ENCODE peak calls at places on chromosomes 13 and 19, in four cellular contexts. H is lower lobe of right lung; Y is choroid plexus epithelial cell; M is CD8-positive, alpha-beta T cell. U is an unnamed sample.

GRCh38 chr13:44140146-44140545 is 233.5 kb upstream of the SERP2 start:
- DNase-seq in H (no peak), Y (no peak), M (no peak), U (no peak)

GRCh38 chr13:57632276-57633140 is 964 bp downstream of the PCDH17 start:
- DNase-seq in H (peak), Y (no peak), M (no peak), U (no peak)

GRCh38 chr19:38739440-38740251 is 4.6 kb downstream of the CAPN12 start:
- DNase-seq in H (peak), Y (no peak), M (no peak), U (peak)

GRCh38 chr13:50299546-50300249 is 284.5 kb downstream of the KCNRG start:
- DNase-seq in H (no peak), Y (peak), M (no peak), U (no peak)

GRCh38 chr19:7993560-7993959 is 11.9 kb downstream of the ELAVL1 start:
- DNase-seq in H (no peak), Y (no peak), M (no peak), U (no peak)

GRCh38 chr13:108915095-108915633 is 285.8 kb downstream of the MYO16 start:
- DNase-seq in H (no peak), Y (peak), M (no peak), U (no peak)

GRCh38 chr13:62321895-62322294 is 906.2 kb upstream of the PCDH20 start:
- DNase-seq in H (no peak), Y (no peak), M (no peak), U (no peak)

GRCh38 chr13:74074723-74075122 is 59.5 kb downstream of the KLF12 start:
- DNase-seq in H (no peak), Y (peak), M (no peak), U (no peak)

GRCh38 chr19:40808497-40808896 is 9.5 kb downstream of the EGLN2 start:
- DNase-seq in H (no peak), Y (no peak), M (no peak), U (no peak)

GRCh38 chr13:23639672-23640275 is 69.6 kb downstream of the TNFRSF19 start:
- DNase-seq in H (no peak), Y (no peak), M (no peak), U (no peak)

GRCh38 chr13:83340170-83340569 is 542.1 kb downstream of the SLITRK1 start:
- DNase-seq in H (no peak), Y (no peak), M (no peak), U (no peak)

GRCh38 chr19:10191347-10191746 is 3.4 kb downstream of the DNMT1 start:
- DNase-seq in H (no peak), Y (peak), M (no peak), U (no peak)

GRCh38 chr19:38564981-38565685 is 52.6 kb downstream of the MAP4K1 start:
- DNase-seq in H (no peak), Y (no peak), M (peak), U (no peak)

GRCh38 chr13:106888148-106888547 is 320.2 kb upstream of the ARGLU1 start:
- DNase-seq in H (no peak), Y (no peak), M (no peak), U (no peak)

GRCh38 chr19:55526216-55527196 is 10.4 kb downstream of the SBK2 start:
- DNase-seq in H (peak), Y (peak), M (no peak), U (no peak)

GRCh38 chr13:43965446-43965845 is 85.7 kb downstream of the LACC1 start:
- DNase-seq in H (no peak), Y (no peak), M (no peak), U (no peak)

GRCh38 chr19:22421797-22422196 is 349 bp downstream of the ZNF98 start:
- DNase-seq in H (no peak), Y (no peak), M (no peak), U (no peak)

GRCh38 chr13:53783466-53783865 is 754.9 kb downstream of the OLFM4 start:
- DNase-seq in H (no peak), Y (no peak), M (no peak), U (no peak)

GRCh38 chr13:46593403-46593802 is 40.4 kb downstream of the LRCH1 start:
- DNase-seq in H (no peak), Y (no peak), M (peak), U (no peak)

GRCh38 chr19:13751436-13751835 is 12.9 kb upstream of the MRI1 start:
- DNase-seq in H (no peak), Y (no peak), M (no peak), U (no peak)

GRCh38 chr19:13441810-13442512 is 64.3 kb downstream of the CACNA1A start:
- DNase-seq in H (no peak), Y (peak), M (peak), U (no peak)

GRCh38 chr19:6706633-6706958 is 13.9 kb downstream of the C3 start:
- DNase-seq in H (no peak), Y (no peak), M (no peak), U (no peak)

GRCh38 chr13:43319617-43320444 is 296.4 kb downstream of the DNAJC15 start:
- DNase-seq in H (no peak), Y (no peak), M (no peak), U (no peak)

GRCh38 chr13:44463759-44464158 is 90.1 kb downstream of the SERP2 start:
- DNase-seq in H (no peak), Y (no peak), M (no peak), U (no peak)

GRCh38 chr19:44839272-44839671 is 6.8 kb upstream of the NECTIN2 start:
- DNase-seq in H (no peak), Y (no peak), M (no peak), U (no peak)

GRCh38 chr13:87234981-87235380 is 436.2 kb upstream of the SLITRK5 start:
- DNase-seq in H (no peak), Y (peak), M (no peak), U (no peak)

GRCh38 chr13:66216723-66217122 is 1013.4 kb downstream of the PCDH9 start:
- DNase-seq in H (no peak), Y (peak), M (no peak), U (no peak)

GRCh38 chr19:51324082-51324481 is 12.6 kb downstream of the IGLON5 start:
- DNase-seq in H (no peak), Y (no peak), M (no peak), U (no peak)
- TF ChIP-seq CTCF in H (no peak), Y (no peak), M (no peak), U (no peak)

GRCh38 chr19:4507804-4508203 is 10.5 kb downstream of the PLIN4 start:
- DNase-seq in H (no peak), Y (no peak), M (no peak), U (no peak)

GRCh38 chr19:4504874-4505569 is 13.3 kb downstream of the PLIN4 start:
- DNase-seq in H (no peak), Y (no peak), M (no peak), U (no peak)

GRCh38 chr19:4505570-4506448 is 12.5 kb downstream of the PLIN4 start:
- DNase-seq in H (no peak), Y (no peak), M (no peak), U (no peak)

GRCh38 chr19:4507150-4507452 is 11.2 kb downstream of the PLIN4 start:
- DNase-seq in H (no peak), Y (no peak), M (no peak), U (no peak)

DNA sequence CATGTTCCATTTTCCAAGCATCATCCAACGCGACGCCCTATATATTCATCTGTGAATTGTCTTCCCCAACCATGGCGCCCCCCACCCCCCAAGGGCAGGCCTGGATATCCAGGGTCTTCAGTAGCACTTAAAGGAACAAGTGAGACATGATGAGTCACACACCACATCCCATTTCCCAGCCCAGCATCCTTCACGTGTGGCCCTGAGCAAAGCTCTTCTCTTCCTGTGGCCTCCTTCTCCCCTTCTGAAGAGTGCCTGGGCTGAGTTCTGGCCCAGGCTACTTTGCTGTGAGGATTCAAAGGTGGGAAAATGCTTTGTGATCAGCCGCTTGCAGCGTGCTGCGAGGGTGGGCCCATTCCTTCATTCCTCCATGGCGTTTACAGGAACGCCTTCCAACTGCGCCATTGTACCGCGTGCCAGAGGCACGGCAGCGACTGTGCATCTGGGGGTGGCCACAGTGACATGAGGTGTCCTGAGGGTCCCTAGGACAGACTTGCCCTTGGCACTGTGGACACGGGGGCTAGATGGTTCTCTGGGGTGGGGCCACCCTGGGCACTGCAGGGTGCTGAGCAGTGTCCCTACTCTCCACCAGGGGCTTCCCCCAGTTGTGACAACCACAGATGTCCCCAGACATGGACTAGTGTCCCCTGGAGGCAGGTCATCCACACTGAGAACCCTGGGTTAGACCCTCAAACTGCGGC is 11.7 kb downstream of the PLIN4 start:
- DNase-seq in H (no peak), Y (peak), M (no peak), U (no peak)
- TF ChIP-seq CTCF in H (no peak), Y (no peak), M (no peak), U (no peak)

DNA sequence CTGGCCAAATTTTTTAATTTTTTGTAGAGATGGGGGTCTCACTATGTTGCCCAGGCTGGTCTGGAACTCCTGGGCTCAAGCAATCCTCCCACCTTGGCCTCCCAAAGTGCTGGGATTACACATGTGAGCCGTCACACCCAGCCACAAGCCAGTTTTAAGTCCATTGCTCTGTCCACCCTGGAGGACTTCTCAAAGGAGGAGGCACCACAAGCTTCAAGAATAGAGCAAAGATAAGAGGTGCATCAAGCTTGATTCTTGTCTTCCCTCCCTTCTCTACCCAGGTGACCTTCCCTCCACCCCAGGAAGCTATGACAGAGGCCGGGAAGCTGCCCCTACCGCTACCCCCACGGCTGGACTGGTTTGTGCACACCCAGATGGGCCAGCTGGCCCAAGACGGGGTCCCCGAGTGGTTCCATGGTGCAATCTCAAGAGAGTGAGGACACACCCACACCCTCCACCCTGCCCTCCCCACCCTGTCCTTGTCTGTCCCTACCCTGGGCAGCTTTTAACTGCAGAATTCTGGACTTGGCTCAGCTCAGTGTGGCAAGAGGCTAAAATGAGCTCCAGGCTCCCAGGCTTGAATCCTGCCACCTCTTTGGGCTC is 5.1 kb downstream of the HSH2D start:
- DNase-seq in H (no peak), Y (no peak), M (no peak), U (no peak)
- TF ChIP-seq CTCF in H (no peak), Y (no peak), M (no peak), U (no peak)

DNA sequence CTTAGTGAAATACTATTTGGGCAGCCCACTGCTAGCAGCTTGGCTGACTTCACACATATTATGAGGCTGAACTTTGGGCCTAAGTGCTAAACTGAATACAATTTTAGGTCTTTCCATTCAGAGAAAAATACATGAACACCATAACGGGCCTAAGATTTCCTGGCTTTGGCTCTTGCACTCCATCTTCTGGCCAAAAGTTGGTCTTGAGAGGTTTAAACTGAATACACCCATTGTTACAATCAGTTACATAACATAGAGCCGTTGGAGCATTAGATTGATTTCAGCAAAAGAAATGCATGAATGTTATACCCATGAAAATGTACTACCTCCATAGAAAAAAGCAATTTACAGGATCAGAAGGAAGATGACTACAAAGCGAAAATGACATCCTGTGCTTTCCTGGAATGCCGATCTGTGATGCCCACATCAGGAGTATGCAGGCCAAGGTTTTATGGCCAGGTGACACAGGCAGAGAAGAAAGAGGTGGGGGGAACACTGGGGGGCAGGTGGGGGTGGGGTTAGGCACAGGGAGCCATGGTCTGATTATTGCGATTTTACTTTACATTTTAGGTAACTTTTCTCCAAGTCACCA is 11.1 kb upstream of the SHISA2 start:
- DNase-seq in H (no peak), Y (peak), M (no peak), U (no peak)
- TF ChIP-seq CTCF in H (peak), Y (peak), M (peak), U (peak)

DNA sequence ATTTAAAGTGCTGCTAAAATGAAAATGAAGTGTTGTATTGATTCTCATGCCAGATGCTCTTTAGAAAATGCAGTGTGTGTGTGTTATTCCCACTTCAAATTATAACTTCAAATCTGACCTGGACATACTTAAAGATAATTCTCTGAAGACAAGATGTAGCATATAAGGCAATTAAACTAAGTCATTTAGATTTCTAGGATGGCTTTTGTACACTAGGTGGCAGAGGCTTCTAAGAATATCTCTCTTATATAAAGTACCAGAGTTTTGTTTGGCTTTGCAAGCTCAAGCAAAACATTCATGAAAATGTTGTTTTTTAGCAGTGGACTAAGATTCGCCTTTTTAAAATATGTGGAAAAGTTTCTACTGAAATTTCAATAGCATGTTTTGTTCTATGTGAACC is 407.2 kb downstream of the GPC5 start:
- DNase-seq in H (no peak), Y (peak), M (no peak), U (no peak)
- TF ChIP-seq CTCF in H (no peak), Y (peak), M (no peak), U (peak)

DNA sequence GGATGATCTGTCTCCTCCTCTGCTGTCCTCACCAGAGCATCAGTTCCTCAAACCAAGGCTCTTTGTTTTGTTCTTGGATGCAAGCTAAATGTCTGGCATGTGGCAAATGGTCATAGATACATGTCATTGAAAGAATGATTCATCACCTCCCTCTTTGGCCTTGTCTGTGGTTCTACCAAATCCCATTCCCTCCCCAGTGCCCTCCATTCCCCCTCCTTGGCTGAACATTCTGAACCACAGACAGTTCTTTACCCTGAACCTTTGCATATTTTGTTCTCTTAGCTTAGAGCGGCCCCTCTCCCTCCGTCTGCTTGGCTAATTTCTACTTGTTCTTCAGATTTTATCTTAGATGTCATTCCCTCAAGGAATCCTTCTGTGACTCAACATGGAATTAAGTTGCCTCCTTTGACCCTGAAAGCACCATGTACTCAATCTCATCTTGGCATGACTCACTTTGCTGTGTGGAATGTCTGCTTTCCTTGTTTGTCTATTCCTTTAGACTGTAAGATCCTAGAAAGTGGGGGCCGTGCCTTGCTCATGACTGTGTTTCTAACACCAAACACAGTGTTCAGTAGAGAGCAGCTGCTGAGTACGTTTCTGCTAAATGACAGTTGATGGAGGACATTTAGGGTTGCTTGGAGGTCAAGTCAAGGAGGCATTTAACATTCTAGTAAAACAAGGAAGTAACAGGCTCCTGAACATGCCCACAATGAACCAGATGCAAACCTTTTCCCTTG is 8.1 kb downstream of the ALOX5AP start:
- DNase-seq in H (no peak), Y (peak), M (no peak), U (no peak)
- TF ChIP-seq CTCF in H (no peak), Y (peak), M (no peak), U (no peak)

GRCh38 chr13:48010698-48011097 is 9.6 kb upstream of the SUCLA2 start:
- DNase-seq in H (no peak), Y (no peak), M (no peak), U (no peak)

GRCh38 chr13:48018637-48019036 is 17.6 kb upstream of the SUCLA2 start:
- DNase-seq in H (no peak), Y (no peak), M (no peak), U (no peak)

GRCh38 chr13:48009298-48009697 is 8.2 kb upstream of the SUCLA2 start:
- DNase-seq in H (no peak), Y (peak), M (no peak), U (no peak)

GRCh38 chr13:48014359-48014758 is 13.3 kb upstream of the SUCLA2 start:
- DNase-seq in H (no peak), Y (no peak), M (no peak), U (no peak)

DNA sequence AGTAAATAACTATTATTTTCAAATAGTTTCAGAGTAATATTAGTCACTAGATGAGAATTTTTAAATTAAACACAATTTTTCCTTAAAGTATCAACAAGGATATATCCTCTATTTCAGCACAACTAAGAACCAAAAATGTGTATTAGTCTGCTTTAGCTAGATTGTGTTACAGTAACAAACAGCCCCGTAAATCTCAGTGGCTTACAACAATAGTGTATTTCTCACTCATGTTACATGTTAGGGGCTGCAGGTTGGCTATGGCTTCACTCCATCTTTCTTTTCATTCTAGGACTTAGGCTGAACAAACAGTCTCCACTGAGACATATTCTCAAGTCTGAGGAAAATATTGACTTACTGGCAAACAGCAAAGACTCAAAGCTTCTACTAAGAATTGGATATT is 11.6 kb upstream of the SUCLA2 start:
- DNase-seq in H (no peak), Y (no peak), M (no peak), U (no peak)
- TF ChIP-seq CTCF in H (no peak), Y (no peak), M (no peak), U (no peak)

GRCh38 chr19:53659292-53659691 is 27.5 kb downstream of the DPRX start:
- DNase-seq in H (no peak), Y (peak), M (no peak), U (no peak)
- TF ChIP-seq CTCF in H (peak), Y (peak), M (no peak), U (no peak)

GRCh38 chr19:33376423-33376822 is 2.9 kb downstream of the CEBPG start:
- DNase-seq in H (no peak), Y (peak), M (no peak), U (no peak)

GRCh38 chr19:33375760-33376159 is 2.3 kb downstream of the CEBPG start:
- DNase-seq in H (no peak), Y (peak), M (no peak), U (no peak)

GRCh38 chr19:33374406-33374703 is 846 bp downstream of the CEBPG start:
- DNase-seq in H (no peak), Y (peak), M (peak), U (no peak)

GRCh38 chr19:33375156-33375744 is 1.7 kb downstream of the CEBPG start:
- DNase-seq in H (no peak), Y (no peak), M (no peak), U (no peak)

GRCh38 chr19:33373701-33374405 is at the start of gene CEBPG:
- DNase-seq in H (peak), Y (peak), M (peak), U (no peak)
- TF ChIP-seq CTCF in H (peak), Y (peak), M (no peak), U (no peak)

GRCh38 chr19:35959040-35959967 is 23.1 kb downstream of the LRFN3 start:
- DNase-seq in H (peak), Y (no peak), M (peak), U (no peak)
- TF ChIP-seq CTCF in H (peak), Y (peak), M (peak), U (peak)

U was measured in D721Med.